ENCODE peak calls at places on chromosomes 4 and X, in six cellular contexts. X is LHCN-M2, L is hypothalamus, F is tibial nerve, R is A172, A is stromal cell of bone marrow. D is an unnamed sample.

GRCh38 chr4:100988876-100989275 is 358.4 kb downstream of the PPP3CA start:
- DNase-seq in X (no peak), L (no peak), F (no peak), R (no peak), A (no peak), D (no peak)

GRCh38 chr4:106104276-106104675 is 209.0 kb downstream of the NPNT start:
- DNase-seq in X (no peak), L (no peak), F (no peak), R (no peak), A (no peak), D (no peak)

GRCh38 chr4:189409158-189409557 is 531.5 kb upstream of the FRG1 start:
- DNase-seq in X (no peak), L (no peak), F (no peak), R (no peak), A (no peak), D (no peak)

GRCh38 chr4:40377462-40378385 is 42.6 kb downstream of the CHRNA9 start:
- DNase-seq in X (peak), L (no peak), F (no peak), R (no peak), A (peak), D (no peak)

GRCh38 chr4:185838514-185839203 is 26.7 kb upstream of the SORBS2 start:
- DNase-seq in X (peak), L (no peak), F (no peak), R (no peak), A (no peak), D (no peak)

GRCh38 chr4:61489927-61490326 is 289.8 kb downstream of the ADGRL3 start:
- DNase-seq in X (no peak), L (no peak), F (no peak), R (no peak), A (no peak), D (no peak)

GRCh38 chrX:14064632-14065432 is 35.1 kb upstream of the GEMIN8 start:
- DNase-seq in X (no peak), L (no peak), F (no peak), R (peak), A (no peak), D (no peak)

GRCh38 chr4:55554453-55555030 is 7.8 kb upstream of the CLOCK start:
- DNase-seq in X (peak), L (no peak), F (no peak), R (peak), A (peak), D (no peak)

GRCh38 chrX:68978211-68978780 is 149.5 kb downstream of the EFNB1 start:
- DNase-seq in X (no peak), L (no peak), F (no peak), R (no peak), A (no peak), D (no peak)

GRCh38 chr4:16516796-16517413 is 290.6 kb upstream of the TAPT1 start:
- DNase-seq in X (no peak), L (peak), F (peak), R (no peak), A (peak), D (no peak)

GRCh38 chr4:106914223-106914622 is 121.9 kb downstream of the DKK2 start:
- DNase-seq in X (peak), L (no peak), F (no peak), R (no peak), A (no peak), D (no peak)

GRCh38 chr4:163448541-163449203 is 24.9 kb downstream of the TKTL2 start:
- DNase-seq in X (peak), L (no peak), F (no peak), R (peak), A (no peak), D (no peak)

GRCh38 chr4:81506731-81507130 is 35.0 kb upstream of the RASGEF1B start:
- DNase-seq in X (no peak), L (no peak), F (no peak), R (no peak), A (no peak), D (no peak)

GRCh38 chrX:39275500-39276068 is 474.3 kb downstream of the MID1IP1 start:
- DNase-seq in X (no peak), L (no peak), F (no peak), R (no peak), A (no peak), D (no peak)

GRCh38 chr4:139559095-139559490 is 3.1 kb upstream of the SETD7 start:
- DNase-seq in X (no peak), L (no peak), F (no peak), R (no peak), A (no peak), D (no peak)

GRCh38 chr4:139611391-139611790 is 54.2 kb upstream of the MGST2 start:
- DNase-seq in X (peak), L (no peak), F (no peak), R (no peak), A (no peak), D (no peak)

GRCh38 chrX:23504895-23505294 is 162.4 kb upstream of the PRDX4 start:
- DNase-seq in X (peak), L (no peak), F (no peak), R (no peak), A (no peak), D (no peak)

GRCh38 chr4:78656968-78657445 is 105.4 kb downstream of the ANXA3 start:
- DNase-seq in X (no peak), L (no peak), F (no peak), R (no peak), A (no peak), D (no peak)

GRCh38 chr4:118711047-118711446 is 25.9 kb downstream of the METTL14 start:
- DNase-seq in X (no peak), L (no peak), F (no peak), R (no peak), A (no peak), D (no peak)

GRCh38 chr4:181330654-181331595 is 912.3 kb upstream of the TENM3 start:
- DNase-seq in X (no peak), L (no peak), F (no peak), R (no peak), A (no peak), D (no peak)

GRCh38 chr4:140497776-140498636 is at the start of gene MGAT4D:
- DNase-seq in X (no peak), L (no peak), F (no peak), R (no peak), A (no peak), D (no peak)

GRCh38 chrX:13938766-13939530 is 90.7 kb downstream of the GEMIN8 start:
- DNase-seq in X (no peak), L (no peak), F (no peak), R (no peak), A (no peak), D (no peak)

GRCh38 chr4:107853444-107854325 is 29.0 kb downstream of the SGMS2 start:
- DNase-seq in X (peak), L (no peak), F (no peak), R (peak), A (peak), D (no peak)

GRCh38 chrX:107483976-107484726 is 34.7 kb downstream of the FRMPD3 start:
- DNase-seq in X (peak), L (no peak), F (no peak), R (peak), A (peak), D (no peak)

GRCh38 chr4:38385286-38386010 is 278.6 kb upstream of the KLF3 start:
- DNase-seq in X (no peak), L (no peak), F (no peak), R (no peak), A (no peak), D (no peak)

GRCh38 chr4:153488719-153489384 is 22.7 kb downstream of the TMEM131L start:
- DNase-seq in X (no peak), L (no peak), F (no peak), R (no peak), A (no peak), D (no peak)

GRCh38 chrX:150219374-150220185 is 143.5 kb upstream of the MAMLD1 start:
- DNase-seq in X (peak), L (no peak), F (no peak), R (peak), A (peak), D (no peak)

GRCh38 chr4:168917150-168917779 is 92.8 kb downstream of the CBR4 start:
- DNase-seq in X (peak), L (no peak), F (no peak), R (peak), A (peak), D (no peak)

GRCh38 chr4:169059294-169060201 is 49.5 kb upstream of the CBR4 start:
- DNase-seq in X (no peak), L (no peak), F (no peak), R (no peak), A (peak), D (no peak)

GRCh38 chr4:7325541-7325940 is 109.2 kb downstream of the PSAPL1 start:
- DNase-seq in X (no peak), L (no peak), F (no peak), R (no peak), A (no peak), D (no peak)

GRCh38 chrX:130118396-130118795 is 8.1 kb upstream of the ELF4 start:
- DNase-seq in X (peak), L (no peak), F (no peak), R (no peak), A (no peak), D (no peak)

GRCh38 chrX:153814591-153815315 is 15.6 kb downstream of the PDZD4 start:
- DNase-seq in X (no peak), L (no peak), F (no peak), R (no peak), A (no peak), D (no peak)

GRCh38 chrX:19902110-19902509 is 14.7 kb upstream of the SH3KBP1 start:
- DNase-seq in X (no peak), L (no peak), F (no peak), R (no peak), A (no peak), D (no peak)

GRCh38 chr4:101393256-101393655 is 45.9 kb upstream of the PPP3CA start:
- DNase-seq in X (peak), L (no peak), F (no peak), R (peak), A (no peak), D (no peak)

GRCh38 chr4:40924096-40924792 is 174.5 kb downstream of the NSUN7 start:
- DNase-seq in X (peak), L (peak), F (peak), R (peak), A (no peak), D (peak)